ENCODE peak calls at places on chromosomes 1 and 21, in ten cellular contexts. Y is HCT116, L is SK-N-SH, R is GM23338, M is esophagus muscularis mucosa, F is sigmoid colon, E is GM12878, U is spleen, P is prostate gland, B is K562. J is an unnamed sample.

GRCh38 chr1:209354111-209354839 is 229.2 kb upstream of the CAMK1G start:
- DNase-seq in Y (peak), L (peak), R (peak), M (peak), F (peak), E (no peak), U (no peak), P (peak), B (peak), J (peak)

GRCh38 chr1:180144659-180145357 is 9.9 kb upstream of the QSOX1 start:
- DNase-seq in Y (no peak), L (no peak), R (no peak), M (no peak), F (no peak), E (no peak), U (no peak), P (no peak), B (no peak), J (no peak)

GRCh38 chr21:33265664-33266049 is 510 bp upstream of the IL10RB start:
- DNase-seq in Y (no peak), L (no peak), R (peak), M (no peak), F (peak), E (peak), U (peak), P (peak), B (peak), J (peak)

GRCh38 chr1:119556423-119556822 is 49.4 kb downstream of the HSD3B1 start:
- DNase-seq in Y (no peak), L (no peak), R (no peak), M (no peak), F (no peak), E (no peak), U (no peak), P (no peak), B (no peak), J (no peak)

GRCh38 chr1:85374160-85374559 is 90.8 kb downstream of the DDAH1 start:
- DNase-seq in Y (peak), L (no peak), R (no peak), M (no peak), F (no peak), E (no peak), U (no peak), P (no peak), B (no peak), J (no peak)

GRCh38 chr1:204714861-204715511 is 29.4 kb upstream of the LRRN2 start:
- DNase-seq in Y (no peak), L (peak), R (peak), M (no peak), F (no peak), E (peak), U (no peak), P (no peak), B (no peak), J (no peak)

GRCh38 chr1:96971849-96972602 is 250.4 kb downstream of the PTBP2 start:
- DNase-seq in Y (no peak), L (no peak), R (no peak), M (no peak), F (no peak), E (no peak), U (no peak), P (no peak), B (no peak), J (no peak)

GRCh38 chr1:8374812-8375211 is 56.9 kb downstream of the SLC45A1 start:
- DNase-seq in Y (peak), L (no peak), R (peak), M (no peak), F (no peak), E (no peak), U (no peak), P (no peak), B (peak), J (peak)

GRCh38 chr21:36901575-36901974 is 64.9 kb downstream of the HLCS start:
- DNase-seq in Y (no peak), L (no peak), R (no peak), M (no peak), F (no peak), E (no peak), U (no peak), P (no peak), B (no peak), J (no peak)

GRCh38 chr21:38236232-38236631 is 20.6 kb upstream of the KCNJ15 start:
- DNase-seq in Y (no peak), L (no peak), R (peak), M (no peak), F (no peak), E (no peak), U (no peak), P (no peak), B (no peak), J (no peak)

GRCh38 chr1:235675152-235675890 is 25.7 kb upstream of the GNG4 start:
- DNase-seq in Y (no peak), L (no peak), R (peak), M (no peak), F (no peak), E (no peak), U (no peak), P (no peak), B (no peak), J (no peak)

GRCh38 chr1:225710804-225711203 is 57.9 kb upstream of the ENAH start:
- DNase-seq in Y (peak), L (no peak), R (no peak), M (no peak), F (peak), E (no peak), U (no peak), P (no peak), B (no peak), J (no peak)

GRCh38 chr1:44377925-44378784 is 23.1 kb upstream of the ERI3 start:
- DNase-seq in Y (peak), L (peak), R (peak), M (no peak), F (no peak), E (no peak), U (no peak), P (peak), B (peak), J (no peak)

GRCh38 chr1:84845357-84845756 is 47.6 kb downstream of the LPAR3 start:
- DNase-seq in Y (no peak), L (no peak), R (no peak), M (no peak), F (no peak), E (no peak), U (no peak), P (no peak), B (no peak), J (no peak)

GRCh38 chr1:16250547-16251251 is 13.7 kb upstream of the CPLANE2 start:
- DNase-seq in Y (no peak), L (no peak), R (no peak), M (no peak), F (no peak), E (no peak), U (no peak), P (no peak), B (no peak), J (no peak)

GRCh38 chr21:45806042-45806441 is 162.5 kb downstream of the PCBP3 start:
- DNase-seq in Y (no peak), L (no peak), R (no peak), M (no peak), F (no peak), E (no peak), U (no peak), P (no peak), B (no peak), J (no peak)

GRCh38 chr1:225462714-225463574 is 35.1 kb upstream of the LBR start:
- DNase-seq in Y (no peak), L (peak), R (no peak), M (no peak), F (peak), E (no peak), U (peak), P (no peak), B (no peak), J (no peak)

GRCh38 chr1:40399984-40400704 is 26.6 kb downstream of the SMAP2 start:
- DNase-seq in Y (no peak), L (no peak), R (no peak), M (no peak), F (no peak), E (no peak), U (no peak), P (no peak), B (peak), J (no peak)

GRCh38 chr1:157270705-157271274 is 132.6 kb upstream of the ETV3 start:
- DNase-seq in Y (no peak), L (no peak), R (no peak), M (no peak), F (no peak), E (no peak), U (no peak), P (no peak), B (no peak), J (no peak)

GRCh38 chr1:182604835-182605164 is 611 bp upstream of the RGS16 start:
- DNase-seq in Y (no peak), L (no peak), R (no peak), M (no peak), F (no peak), E (no peak), U (no peak), P (no peak), B (no peak), J (no peak)

GRCh38 chr1:182603646-182604127 is 502 bp downstream of the RGS16 start:
- DNase-seq in Y (no peak), L (peak), R (peak), M (no peak), F (peak), E (no peak), U (no peak), P (no peak), B (no peak), J (no peak)

GRCh38 chr1:182601926-182602325 is 2.3 kb downstream of the RGS16 start:
- DNase-seq in Y (no peak), L (no peak), R (no peak), M (no peak), F (no peak), E (no peak), U (no peak), P (no peak), B (no peak), J (no peak)

GRCh38 chr1:182602945-182603645 is 1.1 kb downstream of the RGS16 start:
- DNase-seq in Y (no peak), L (no peak), R (no peak), M (no peak), F (no peak), E (no peak), U (no peak), P (no peak), B (no peak), J (no peak)

GRCh38 chr1:182604128-182604834 is at the start of gene RGS16:
- DNase-seq in Y (peak), L (peak), R (peak), M (peak), F (peak), E (peak), U (peak), P (peak), B (peak), J (peak)
- TF ChIP-seq POLR2AphosphoS5 in Y (peak), L (peak), R (peak), M (peak), F (peak), E (peak), U (peak), P (peak), B (no peak), J (peak)

GRCh38 chr1:26164036-26164927 is 4.5 kb downstream of the C1orf232 start:
- DNase-seq in Y (no peak), L (peak), R (peak), M (no peak), F (no peak), E (no peak), U (peak), P (no peak), B (peak), J (no peak)
- TF ChIP-seq CTCF in Y (peak), L (peak), R (peak), M (peak), F (no peak), E (peak), U (peak), P (peak), B (peak), J (peak)

GRCh38 chr1:217586586-217586985 is 44.3 kb downstream of the GPATCH2 start:
- DNase-seq in Y (no peak), L (no peak), R (no peak), M (no peak), F (no peak), E (no peak), U (no peak), P (no peak), B (no peak), J (no peak)

GRCh38 chr1:217585577-217585976 is 45.3 kb downstream of the GPATCH2 start:
- DNase-seq in Y (no peak), L (no peak), R (no peak), M (no peak), F (no peak), E (no peak), U (no peak), P (no peak), B (no peak), J (no peak)

GRCh38 chr1:217590598-217590997 is 40.3 kb downstream of the GPATCH2 start:
- DNase-seq in Y (no peak), L (no peak), R (peak), M (no peak), F (no peak), E (no peak), U (no peak), P (no peak), B (no peak), J (no peak)
- H3K4me3 ChIP-seq in Y (no peak), L (no peak), R (no peak), M (no peak), F (no peak), E (no peak), U (no peak), P (no peak), B (no peak), J (no peak)

GRCh38 chr1:230105754-230106625 is 39.0 kb downstream of the GALNT2 start:
- DNase-seq in Y (peak), L (no peak), R (no peak), M (no peak), F (no peak), E (peak), U (no peak), P (no peak), B (no peak), J (no peak)
- TF ChIP-seq POLR2AphosphoS5 in Y (peak), L (no peak), R (no peak), M (peak), F (peak), E (no peak), U (no peak), P (no peak), B (no peak), J (no peak)

GRCh38 chr1:177490240-177490639 is 319.5 kb downstream of the BRINP2 start:
- DNase-seq in Y (no peak), L (no peak), R (peak), M (no peak), F (no peak), E (no peak), U (no peak), P (no peak), B (no peak), J (no peak)

GRCh38 chr1:177490786-177491185 is 320.0 kb downstream of the BRINP2 start:
- DNase-seq in Y (no peak), L (no peak), R (peak), M (no peak), F (no peak), E (no peak), U (no peak), P (no peak), B (no peak), J (no peak)

GRCh38 chr1:177495878-177496277 is 325.1 kb downstream of the BRINP2 start:
- DNase-seq in Y (no peak), L (no peak), R (no peak), M (no peak), F (no peak), E (no peak), U (no peak), P (no peak), B (no peak), J (no peak)
- TF ChIP-seq CTCF in Y (peak), L (no peak), R (peak), M (no peak), F (no peak), E (no peak), U (no peak), P (no peak), B (no peak), J (no peak)

J was measured in breast epithelium.